ENCODE peak calls at places on chromosomes 16 and 17, in eight cellular contexts. Q is stromal cell of bone marrow; M is tibial nerve; O is WTC11; E is cardiac muscle cell; G is effector memory CD4-positive, alpha-beta T cell; B is GM12892; W is GM12865. A is an unnamed sample.

GRCh38 chr17:12637015-12637414 is 28.7 kb upstream of the MYOCD start:
- DNase-seq in W (no peak), M (no peak), G (no peak), O (no peak), Q (peak), B (no peak), E (peak), A (no peak)

GRCh38 chr17:49076575-49077384 is 55.8 kb upstream of the B4GALNT2 start:
- DNase-seq in B (no peak), G (no peak), M (no peak), E (no peak), W (no peak), Q (peak), O (no peak), A (no peak)

GRCh38 chr16:2745116-2745890 is 7.1 kb upstream of the SRRM2 start:
- DNase-seq in Q (no peak), E (no peak), G (no peak), W (no peak), M (no peak), O (no peak), B (no peak), A (no peak)

GRCh38 chr16:71762186-71762585 is 37.7 kb upstream of the PHLPP2 start:
- DNase-seq in O (no peak), Q (no peak), G (no peak), B (no peak), E (no peak), M (no peak), W (no peak), A (no peak)

GRCh38 chr17:50184611-50185398 is 16.6 kb downstream of the COL1A1 start:
- DNase-seq in E (no peak), G (no peak), W (no peak), B (no peak), O (no peak), Q (no peak), M (peak), A (no peak)

GRCh38 chr17:55264273-55264639 is 504 bp upstream of the HLF start:
- DNase-seq in M (no peak), G (no peak), E (no peak), Q (no peak), O (no peak), W (no peak), B (no peak), A (no peak)

GRCh38 chr17:42183741-42184711 is 1.2 kb downstream of the HCRT start:
- DNase-seq in M (peak), W (peak), O (peak), Q (peak), B (peak), E (peak), G (peak), A (peak)

GRCh38 chr17:4540224-4541040 is 14.8 kb downstream of the MYBBP1A start:
- DNase-seq in B (no peak), Q (no peak), O (peak), W (no peak), G (no peak), M (no peak), E (no peak), A (no peak)

GRCh38 chr16:3089717-3090592 is 9.1 kb downstream of the ZSCAN10 start:
- DNase-seq in E (no peak), G (no peak), O (no peak), B (no peak), Q (no peak), W (no peak), M (no peak), A (no peak)

GRCh38 chr17:7130626-7131467 is 16.2 kb upstream of the ASGR2 start:
- DNase-seq in Q (no peak), M (no peak), B (no peak), E (no peak), G (no peak), O (no peak), W (no peak), A (no peak)

GRCh38 chr16:85659336-85659735 is 29.4 kb downstream of the GINS2 start:
- DNase-seq in B (no peak), M (no peak), Q (no peak), E (no peak), G (no peak), W (no peak), O (no peak), A (no peak)

GRCh38 chr17:77140878-77141767 is at the start of gene SEC14L1:
- DNase-seq in G (no peak), M (no peak), B (no peak), W (peak), O (peak), E (peak), Q (no peak), A (peak)

GRCh38 chr16:67645397-67646121 is 615 bp downstream of the CARMIL2 start:
- DNase-seq in B (no peak), E (no peak), O (peak), G (no peak), Q (no peak), W (no peak), M (no peak), A (no peak)

GRCh38 chr17:32671891-32672290 is 185.1 kb downstream of the CDK5R1 start:
- DNase-seq in M (peak), W (no peak), G (no peak), O (no peak), E (no peak), B (no peak), Q (peak), A (peak)

GRCh38 chr17:16446338-16446983 is 31.1 kb downstream of the TRPV2 start:
- DNase-seq in Q (no peak), M (no peak), G (no peak), B (no peak), W (no peak), O (no peak), E (no peak), A (no peak)

GRCh38 chr16:29147710-29148425 is 163.0 kb downstream of the LAT start:
- DNase-seq in M (no peak), G (no peak), O (no peak), B (no peak), E (no peak), W (no peak), Q (no peak), A (peak)

GRCh38 chr16:79767597-79768280 is 167.2 kb upstream of the MAF start:
- DNase-seq in B (no peak), W (peak), G (no peak), Q (peak), M (peak), O (peak), E (no peak), A (peak)

GRCh38 chr17:50559674-50560184 is 786 bp upstream of the CACNA1G start:
- DNase-seq in O (peak), Q (peak), M (peak), G (no peak), B (no peak), E (peak), W (peak), A (peak)

GRCh38 chr17:79485991-79486390 is 124.9 kb downstream of the RBFOX3 start:
- DNase-seq in M (no peak), E (no peak), Q (no peak), W (no peak), G (no peak), O (peak), B (no peak), A (no peak)

GRCh38 chr16:57892041-57892440 is 78.9 kb downstream of the CNGB1 start:
- DNase-seq in M (no peak), W (no peak), O (no peak), Q (peak), G (no peak), B (no peak), E (no peak), A (no peak)

GRCh38 chr17:41645371-41646063 is 21.1 kb upstream of the KRT17 start:
- DNase-seq in W (no peak), O (no peak), B (no peak), M (no peak), E (no peak), Q (no peak), G (no peak), A (no peak)

GRCh38 chr17:21548236-21548635 is 144.1 kb upstream of the KCNJ18 start:
- DNase-seq in E (no peak), B (no peak), G (no peak), Q (no peak), O (no peak), W (no peak), M (no peak), A (no peak)

GRCh38 chr17:44589316-44590071 is 32.2 kb downstream of the FZD2 start:
- DNase-seq in Q (no peak), W (no peak), G (no peak), E (no peak), O (no peak), B (no peak), M (no peak), A (no peak)

GRCh38 chr16:35207059-35207999 is 1747.9 kb downstream of the TP53TG3F start:
- DNase-seq in B (no peak), O (no peak), W (no peak), M (no peak), Q (no peak), G (no peak), E (no peak), A (no peak)

GRCh38 chr17:265726-266125 is 84.3 kb upstream of the DOC2B start:
- DNase-seq in E (no peak), Q (no peak), W (no peak), O (no peak), M (no peak), G (no peak), B (no peak), A (peak)

GRCh38 chr16:75317101-75317522 is 65.7 kb upstream of the BCAR1 start:
- DNase-seq in B (no peak), Q (no peak), E (no peak), W (peak), M (no peak), G (no peak), O (no peak), A (no peak)

GRCh38 chr17:19331134-19331533 is 31.4 kb downstream of the B9D1 start:
- DNase-seq in G (no peak), E (no peak), B (no peak), Q (peak), O (no peak), W (no peak), M (no peak), A (no peak)

GRCh38 chr17:16243811-16244567 is 27.0 kb downstream of the PIGL start:
- DNase-seq in Q (no peak), M (no peak), W (peak), O (no peak), G (no peak), E (no peak), B (no peak), A (no peak)